ENCODE peak calls at places on chromosomes 2 and 18, in five cellular contexts. U is SK-N-SH, A is H7, B is heart right ventricle, C is aorta. Q is an unnamed sample. For H3K27me3, the result is how much of the 10 kb centered on the place peaks cover.

GRCh38 chr18:78849458-78849857 is 130.2 kb upstream of the SALL3 start:
- DNase-seq in U (no peak), A (no peak), B (no peak), C (no peak), Q (no peak)

GRCh38 chr2:37795938-37796337 is 124.5 kb upstream of the CDC42EP3 start:
- DNase-seq in U (no peak), A (no peak), B (no peak), C (no peak), Q (no peak)

GRCh38 chr2:26422947-26423629 is 21.4 kb downstream of the DRC1 start:
- DNase-seq in U (no peak), A (no peak), B (no peak), C (no peak), Q (peak)

GRCh38 chr2:39416172-39416571 is 20.9 kb downstream of the MAP4K3 start:
- DNase-seq in U (no peak), A (no peak), B (no peak), C (no peak), Q (no peak)

GRCh38 chr2:46847185-46847710 is 68.4 kb downstream of the MCFD2 start:
- DNase-seq in U (peak), A (no peak), B (peak), C (peak), Q (no peak)

GRCh38 chr2:181305151-181306123 is 151.7 kb upstream of the ITGA4 start:
- DNase-seq in U (no peak), A (no peak), B (peak), C (no peak), Q (peak)

GRCh38 chr2:209145941-209146681 is 277.7 kb upstream of the MAP2 start:
- DNase-seq in U (no peak), A (peak), B (no peak), C (no peak), Q (peak)

GRCh38 chr2:213007290-213007838 is 144.0 kb downstream of the IKZF2 start:
- DNase-seq in U (no peak), A (no peak), B (no peak), C (no peak), Q (no peak)

GRCh38 chr2:11024010-11024615 is 112.4 kb downstream of the KCNF1 start:
- DNase-seq in U (no peak), A (peak), B (no peak), C (no peak), Q (peak)

GRCh38 chr2:71736986-71737385 is 283.6 kb downstream of the DYSF start:
- DNase-seq in U (peak), A (no peak), B (no peak), C (no peak), Q (no peak)

GRCh38 chr2:96869824-96870630 is at the start of gene SEMA4C:
- DNase-seq in U (peak), A (peak), B (peak), C (peak), Q (peak)

GRCh38 chr18:22171839-22172582 is 2.6 kb downstream of the GATA6 start:
- DNase-seq in U (no peak), A (peak), B (no peak), C (no peak), Q (peak)

GRCh38 chr18:51110073-51110797 is 80.2 kb downstream of the SMAD4 start:
- DNase-seq in U (peak), A (peak), B (peak), C (peak), Q (peak)

GRCh38 chr2:7502306-7502705 is 585.1 kb downstream of the RNF144A start:
- DNase-seq in U (no peak), A (no peak), B (no peak), C (no peak), Q (no peak)

GRCh38 chr2:112752667-112753066 is 11.7 kb downstream of the CKAP2L start:
- DNase-seq in U (no peak), A (no peak), B (no peak), C (no peak), Q (no peak)

GRCh38 chr2:6103949-6104348 is 411.8 kb downstream of the SOX11 start:
- DNase-seq in U (no peak), A (no peak), B (no peak), C (no peak), Q (peak)

GRCh38 chr2:150482667-150483260 is 4.7 kb downstream of the RND3 start:
- DNase-seq in U (no peak), A (peak), B (no peak), C (no peak), Q (no peak)

GRCh38 chr2:157311706-157312105 is 13.9 kb downstream of the ERMN start:
- DNase-seq in U (no peak), A (no peak), B (no peak), C (no peak), Q (no peak)

GRCh38 chr2:157312866-157313486 is 12.6 kb downstream of the ERMN start:
- DNase-seq in U (no peak), A (no peak), B (no peak), C (no peak), Q (no peak)

GRCh38 chr2:157318884-157319283 is 6.7 kb downstream of the ERMN start:
- DNase-seq in U (no peak), A (no peak), B (no peak), C (no peak), Q (no peak)

GRCh38 chr2:157319795-157320194 is 5.8 kb downstream of the ERMN start:
- DNase-seq in U (no peak), A (no peak), B (no peak), C (no peak), Q (no peak)

DNA sequence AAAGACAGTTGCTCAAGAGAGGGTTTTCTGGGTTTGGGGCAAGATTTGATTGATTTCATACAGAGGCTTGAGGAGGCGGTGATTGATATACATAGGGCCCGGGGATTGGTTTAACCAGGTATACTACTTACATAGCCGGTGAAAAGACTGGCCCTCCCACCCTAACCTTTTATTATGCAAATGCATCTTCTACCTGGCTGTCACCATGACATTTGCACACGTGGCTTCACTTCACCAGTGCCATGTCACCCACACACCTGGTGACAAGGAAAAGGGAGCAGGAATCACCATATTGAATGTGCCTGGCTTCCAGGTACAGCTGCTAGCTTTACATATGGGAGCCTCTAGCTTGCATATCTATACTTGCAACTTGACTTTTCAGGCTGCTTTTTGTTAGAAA is 9.7 kb downstream of the ERMN start:
- DNase-seq in U (no peak), A (peak), B (no peak), C (no peak), Q (no peak)
- H3K27me3 ChIP-seq in U (under half), A (under half), B (under half), C (under half), Q (under half)

DNA sequence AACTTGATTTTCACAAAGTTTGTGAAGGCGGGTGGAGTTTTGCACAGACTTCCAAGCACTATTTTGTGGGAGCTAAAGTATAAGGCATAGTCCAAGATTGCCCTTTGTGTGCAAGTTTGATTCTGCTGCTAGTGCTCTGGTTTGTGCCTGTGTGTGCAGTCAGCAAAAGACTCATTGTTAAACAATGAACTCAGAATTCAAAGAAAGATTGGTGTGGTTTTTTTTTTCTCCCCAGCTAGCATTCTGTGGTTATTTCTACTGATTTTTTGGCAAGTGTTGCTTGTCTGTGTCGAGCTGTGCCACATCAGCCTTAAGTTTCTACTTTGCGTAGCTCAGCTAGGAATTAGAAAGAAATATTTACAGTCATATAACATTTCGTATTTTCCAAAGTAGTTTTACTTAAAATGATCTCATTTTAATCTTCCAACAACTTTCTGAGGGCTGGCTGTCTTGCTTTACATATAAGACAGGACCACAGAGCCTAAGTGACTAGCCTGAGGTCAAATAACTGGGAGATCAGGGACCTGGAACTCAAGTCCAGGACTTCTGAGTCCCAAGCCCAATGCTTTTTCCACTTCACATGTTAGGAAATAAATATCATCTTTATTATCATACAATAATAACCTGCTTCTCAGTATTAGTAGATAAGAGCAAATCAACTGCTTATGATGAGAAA is 69.8 kb downstream of the BABAM2 start:
- DNase-seq in U (no peak), A (no peak), B (no peak), C (no peak), Q (no peak)
- H3K4me3 ChIP-seq in U (peak), A (no peak), B (no peak), C (no peak), Q (no peak)

GRCh38 chr18:11034816-11035215 is 114.6 kb downstream of the PIEZO2 start:
- DNase-seq in U (no peak), A (no peak), B (no peak), C (no peak), Q (no peak)
- H3K27me3 ChIP-seq in U (under half), A (under half), B (under half), C (under half), Q (under half)

GRCh38 chr2:104859310-104860130 is 5.6 kb downstream of the POU3F3 start:
- DNase-seq in U (no peak), A (no peak), B (no peak), C (no peak), Q (no peak)

GRCh38 chr2:104856973-104857261 is 3.0 kb downstream of the POU3F3 start:
- DNase-seq in U (no peak), A (peak), B (no peak), C (no peak), Q (no peak)

GRCh38 chr2:104856086-104856972 is 2.4 kb downstream of the POU3F3 start:
- DNase-seq in U (peak), A (peak), B (no peak), C (no peak), Q (peak)

GRCh38 chr2:104858325-104858978 is 4.5 kb downstream of the POU3F3 start:
- DNase-seq in U (no peak), A (no peak), B (no peak), C (no peak), Q (no peak)

GRCh38 chr2:104857262-104858221 is 3.6 kb downstream of the POU3F3 start:
- DNase-seq in U (no peak), A (peak), B (no peak), C (no peak), Q (no peak)
- H3K4me3 ChIP-seq in U (no peak), A (no peak), B (no peak), C (no peak), Q (no peak)

Q was measured in endodermal cell.